ENCODE peak calls at places on chromosomes 1 and 21, in four cellular contexts. S is K562, E is AG10803, U is body of pancreas. H is an unnamed sample.

GRCh38 chr1:28456078-28456477 is 49.8 kb upstream of the RCC1 start:
- DNase-seq in U (no peak), E (peak), S (no peak), H (peak)

GRCh38 chr1:27912429-27912828 is 22.4 kb upstream of the SMPDL3B start:
- DNase-seq in U (no peak), E (no peak), S (no peak), H (no peak)

GRCh38 chr1:186760426-186760825 is 68.3 kb upstream of the PLA2G4A start:
- DNase-seq in E (no peak), U (no peak), S (no peak), H (no peak)

GRCh38 chr21:45329261-45330074 is 41.8 kb upstream of the POFUT2 start:
- DNase-seq in E (no peak), U (peak), S (no peak), H (no peak)

GRCh38 chr1:89546082-89546889 is 21.7 kb downstream of the LRRC8B start:
- DNase-seq in E (peak), U (no peak), S (no peak), H (no peak)

GRCh38 chr1:205248793-205249601 is 21.3 kb downstream of the TMCC2 start:
- DNase-seq in S (peak), E (no peak), U (peak), H (peak)

GRCh38 chr21:42319368-42319767 is 4.2 kb upstream of the TFF3 start:
- DNase-seq in S (no peak), U (no peak), E (no peak), H (no peak)

GRCh38 chr1:63674238-63674864 is 81.1 kb downstream of the PGM1 start:
- DNase-seq in U (peak), S (peak), E (peak), H (peak)

GRCh38 chr1:10399487-10399917 is 638 bp downstream of the PGD start:
- DNase-seq in U (no peak), E (peak), S (no peak), H (peak)

GRCh38 chr1:201298381-201299367 is 15.4 kb downstream of the PKP1 start:
- DNase-seq in E (no peak), U (no peak), S (no peak), H (no peak)

GRCh38 chr1:101043776-101044175 is 18.2 kb upstream of the DPH5 start:
- DNase-seq in S (no peak), E (peak), U (no peak), H (peak)

GRCh38 chr1:2019162-2019542 is at the start of gene GABRD:
- DNase-seq in U (no peak), S (peak), E (no peak), H (no peak)

GRCh38 chr1:239918633-239919032 is 173.1 kb upstream of the FMN2 start:
- DNase-seq in E (no peak), U (no peak), S (no peak), H (no peak)

GRCh38 chr1:31627301-31627929 is 9.9 kb downstream of the HCRTR1 start:
- DNase-seq in U (peak), E (no peak), S (peak), H (peak)

GRCh38 chr1:234753979-234754378 is 144.0 kb upstream of the IRF2BP2 start:
- DNase-seq in U (no peak), E (no peak), S (no peak), H (no peak)

GRCh38 chr1:84698151-84698651 is 7.9 kb upstream of the SSX2IP start:
- DNase-seq in E (peak), S (no peak), U (no peak), H (peak)

GRCh38 chr21:42439284-42440186 is 35.8 kb downstream of the UBASH3A start:
- DNase-seq in U (no peak), S (no peak), E (no peak), H (no peak)

GRCh38 chr1:223136086-223136485 is 7.0 kb downstream of the TLR5 start:
- DNase-seq in U (no peak), E (no peak), S (peak), H (no peak)

GRCh38 chr21:26546698-26547097 is 26.4 kb downstream of the CYYR1 start:
- DNase-seq in U (no peak), E (no peak), S (no peak), H (no peak)

GRCh38 chr1:211330282-211330936 is 3.8 kb downstream of the TRAF5 start:
- DNase-seq in S (no peak), U (no peak), E (no peak), H (no peak)

DNA sequence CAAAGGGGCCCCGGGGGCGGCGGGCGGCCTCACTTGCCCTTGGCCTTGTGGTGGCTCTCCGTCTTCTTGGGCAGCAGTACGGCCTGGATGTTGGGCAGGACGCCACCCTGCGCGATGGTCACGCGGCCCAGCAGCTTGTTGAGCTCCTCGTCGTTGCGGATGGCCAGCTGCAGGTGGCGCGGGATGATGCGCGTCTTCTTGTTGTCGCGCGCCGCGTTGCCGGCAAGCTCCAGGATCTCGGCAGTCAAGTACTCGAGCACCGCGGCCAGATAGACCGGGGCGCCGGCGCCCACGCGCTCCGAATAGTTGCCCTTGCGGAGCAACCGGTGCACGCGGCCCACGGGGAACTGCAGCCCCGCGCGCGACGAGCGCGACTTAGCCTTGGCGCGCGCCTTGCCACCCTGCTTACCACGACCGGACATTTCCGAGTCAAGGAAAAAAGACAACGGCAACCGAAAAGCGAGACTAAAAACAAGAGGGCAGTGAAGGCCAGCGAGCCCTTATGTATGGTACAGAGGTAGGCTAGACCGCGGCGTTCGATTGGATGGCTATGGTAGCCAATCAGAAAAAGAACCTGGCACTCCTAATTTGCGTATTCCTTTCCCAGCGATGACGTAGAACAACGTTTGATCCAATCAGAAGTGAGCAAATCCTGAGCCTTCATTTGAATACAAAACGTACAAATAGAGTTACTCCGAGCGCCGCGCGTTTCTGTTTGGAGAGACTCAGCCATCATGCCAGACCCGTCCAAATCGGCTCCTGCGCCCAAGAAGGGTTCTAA is 29.6 kb upstream of the RNF187 start:
- DNase-seq in U (peak), S (peak), E (peak), H (peak)
- TF ChIP-seq CTCF in U (peak), S (no peak), E (peak), H (peak)

GRCh38 chr21:36105327-36105842 is 29.5 kb upstream of the CBR3 start:
- DNase-seq in U (no peak), E (no peak), S (no peak), H (no peak)

GRCh38 chr21:36109868-36110267 is 25.0 kb upstream of the CBR3 start:
- DNase-seq in S (no peak), E (no peak), U (no peak), H (no peak)

GRCh38 chr21:36100971-36101641 is 31.3 kb downstream of the CBR1 start:
- DNase-seq in S (no peak), E (no peak), U (no peak), H (no peak)

GRCh38 chr21:36103434-36103833 is 31.4 kb upstream of the CBR3 start:
- DNase-seq in U (no peak), S (no peak), E (no peak), H (no peak)

GRCh38 chr21:36104306-36105300 is 30.3 kb upstream of the CBR3 start:
- DNase-seq in S (peak), U (peak), E (peak), H (peak)
- H3K4me3 ChIP-seq in S (no peak), U (no peak), E (no peak), H (peak)

GRCh38 chr1:153647375-153647714 is 11.2 kb upstream of the SNAPIN start:
- DNase-seq in S (no peak), E (no peak), U (no peak), H (no peak)
- TF ChIP-seq CTCF in S (no peak), E (no peak), U (no peak), H (no peak)

GRCh38 chr1:227427411-227427810 is 109.1 kb upstream of the CDC42BPA start:
- DNase-seq in E (no peak), U (no peak), S (no peak), H (peak)

GRCh38 chr1:227429447-227430359 is 111.4 kb upstream of the CDC42BPA start:
- DNase-seq in U (no peak), S (no peak), E (peak), H (peak)

GRCh38 chr1:227432181-227432535 is 113.9 kb upstream of the CDC42BPA start:
- DNase-seq in S (no peak), E (no peak), U (no peak), H (no peak)

GRCh38 chr1:227424948-227425347 is 106.7 kb upstream of the CDC42BPA start:
- DNase-seq in E (no peak), S (no peak), U (no peak), H (no peak)

GRCh38 chr1:227428803-227429202 is 110.5 kb upstream of the CDC42BPA start:
- DNase-seq in E (peak), U (peak), S (no peak), H (peak)
- H3K4me3 ChIP-seq in E (no peak), U (no peak), S (no peak), H (no peak)

GRCh38 chr1:6179564-6180175 is 451 bp downstream of the CHD5 start:
- DNase-seq in U (no peak), E (no peak), S (no peak), H (no peak)

GRCh38 chr1:6180215-6180577 is at the start of gene CHD5:
- DNase-seq in E (no peak), U (no peak), S (no peak), H (no peak)

GRCh38 chr1:6181347-6181770 is 1.2 kb upstream of the CHD5 start:
- DNase-seq in U (no peak), S (no peak), E (no peak), H (no peak)

GRCh38 chr1:6178751-6179563 is 1.2 kb downstream of the CHD5 start:
- DNase-seq in S (no peak), U (no peak), E (no peak), H (no peak)

DNA sequence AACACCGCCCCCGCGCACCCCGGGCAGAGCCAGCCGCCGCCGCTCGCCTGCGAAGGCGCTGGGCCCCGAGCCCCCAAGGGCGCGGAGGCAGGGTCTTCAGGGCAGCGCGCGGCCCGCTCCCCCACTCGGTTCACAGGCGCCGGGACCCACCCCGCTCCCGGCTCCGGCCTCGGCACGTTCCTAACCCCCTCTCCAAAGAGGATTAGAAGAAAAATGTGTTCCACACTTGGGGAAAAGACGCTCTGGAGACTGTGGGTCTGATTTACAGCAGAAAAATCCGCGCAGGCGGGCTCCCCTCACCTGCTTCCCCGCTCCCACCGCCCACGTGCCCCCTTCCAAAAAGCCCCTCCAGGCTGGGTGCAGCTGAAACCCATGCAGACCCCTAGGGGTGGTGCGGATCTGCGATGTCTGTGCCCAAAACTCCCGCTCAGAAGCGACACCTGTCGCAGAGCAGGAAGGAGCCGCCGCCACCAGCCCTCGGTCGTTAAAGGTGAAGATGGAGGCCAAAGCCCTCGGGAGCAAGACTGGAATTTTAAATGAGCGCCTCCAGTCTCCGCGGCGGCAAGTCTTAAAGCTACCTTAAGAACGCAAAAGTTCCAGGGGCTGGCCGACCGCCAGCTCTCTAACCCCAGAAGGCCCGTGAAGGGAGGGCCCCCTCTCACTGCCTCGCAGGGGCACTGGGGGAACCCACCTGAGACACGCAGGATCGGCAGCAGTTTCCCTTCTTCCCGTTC is 624 bp upstream of the CHD5 start:
- DNase-seq in S (no peak), E (no peak), U (peak), H (no peak)
- TF ChIP-seq CTCF in S (no peak), E (no peak), U (no peak), H (no peak)

GRCh38 chr1:11923069-11923826 is 3.0 kb downstream of the KIAA2013 start:
- DNase-seq in S (no peak), E (no peak), U (no peak), H (no peak)
- H3K4me3 ChIP-seq in S (peak), E (no peak), U (no peak), H (no peak)

GRCh38 chr1:197774691-197775281 is 494 bp downstream of the DENND1B start:
- DNase-seq in E (peak), S (peak), U (peak), H (peak)

GRCh38 chr1:197776348-197777082 is 1.2 kb upstream of the DENND1B start:
- DNase-seq in U (no peak), E (peak), S (no peak), H (peak)

GRCh38 chr1:197773856-197774255 is 1.4 kb downstream of the DENND1B start:
- DNase-seq in S (no peak), U (no peak), E (no peak), H (no peak)

GRCh38 chr1:197778326-197778922 is 3.1 kb upstream of the DENND1B start:
- DNase-seq in E (no peak), S (no peak), U (no peak), H (no peak)

GRCh38 chr1:197775282-197776262 is at the start of gene DENND1B:
- DNase-seq in U (peak), S (peak), E (peak), H (peak)
- TF ChIP-seq CTCF in U (peak), S (no peak), E (no peak), H (peak)

DNA sequence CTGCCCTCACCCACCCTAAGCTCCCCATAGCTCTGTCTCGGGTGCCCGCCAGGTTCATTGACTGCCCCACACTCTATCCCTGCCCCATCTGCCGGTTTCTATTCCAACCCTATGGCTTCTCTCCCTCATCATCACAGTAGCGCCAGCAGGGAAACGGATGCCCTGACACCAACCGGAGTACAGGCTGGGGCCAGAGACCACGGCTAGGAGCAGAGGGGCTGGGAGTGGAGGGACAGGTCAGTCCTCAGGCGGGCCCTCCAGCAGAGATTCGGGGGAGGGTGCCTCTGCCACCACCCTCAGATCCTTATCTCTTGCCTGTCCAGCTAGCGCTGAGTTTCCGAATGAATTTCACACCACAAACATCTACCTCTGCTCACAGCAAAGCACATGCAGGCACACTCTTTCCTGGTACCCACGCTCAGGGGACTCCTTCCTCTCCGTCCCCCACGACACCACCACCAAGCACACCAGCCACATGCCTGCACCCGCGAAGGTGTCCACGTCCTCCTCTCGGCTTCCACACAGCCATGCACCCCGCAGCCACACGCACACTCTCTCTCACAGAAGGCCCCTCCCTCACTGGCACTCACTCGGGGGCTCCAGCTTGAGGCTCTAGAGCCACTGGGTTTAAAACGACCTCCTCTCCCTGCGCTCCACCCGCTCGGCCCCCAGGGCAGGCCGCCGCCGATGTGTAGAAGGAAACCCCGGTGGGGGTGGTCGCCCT is 7.2 kb downstream of the TAL1 start:
- DNase-seq in S (peak), U (no peak), E (no peak), H (no peak)
- H3K4me3 ChIP-seq in S (no peak), U (no peak), E (no peak), H (no peak)

GRCh38 chr1:43934986-43935324 is 1.4 kb downstream of the ARTN start:
- DNase-seq in U (no peak), S (no peak), E (no peak), H (no peak)
- TF ChIP-seq CTCF in U (no peak), S (no peak), E (no peak), H (no peak)

DNA sequence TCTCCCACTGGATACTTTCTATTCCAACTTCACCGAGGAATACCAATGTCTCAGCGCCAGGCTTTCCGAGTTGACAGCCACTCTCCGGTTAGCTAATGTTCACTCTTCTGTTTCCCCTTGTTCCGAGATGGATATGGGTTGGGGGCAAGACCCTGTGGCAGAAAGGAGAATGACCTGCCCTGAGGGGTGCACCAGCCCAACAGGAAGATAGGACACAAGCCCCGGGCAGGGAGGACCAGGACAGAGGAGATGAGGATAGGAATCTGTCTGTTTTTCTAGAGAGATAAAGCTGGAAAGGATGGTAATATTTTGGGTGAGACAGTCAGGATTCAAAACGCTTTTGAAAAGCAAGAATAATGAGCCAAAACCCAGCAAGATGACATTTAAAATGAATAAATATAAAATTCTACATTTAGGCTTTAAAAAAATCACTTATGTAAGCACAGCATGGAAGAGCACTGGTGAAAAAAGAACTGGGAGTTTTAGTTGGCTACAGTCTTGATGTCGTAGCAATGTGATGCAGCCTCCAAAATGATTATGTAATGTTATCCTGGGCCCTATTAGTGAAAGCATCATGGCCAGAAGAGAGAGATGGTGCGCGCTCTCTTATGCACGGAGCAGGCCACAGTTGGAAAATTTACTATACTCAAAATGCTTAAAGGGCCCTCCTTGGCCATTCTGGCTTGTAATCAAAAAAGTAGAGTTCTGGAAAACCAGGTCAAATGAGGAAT is 5.0 kb downstream of the KCNJ9 start:
- DNase-seq in E (no peak), S (no peak), U (no peak), H (no peak)
- H3K4me3 ChIP-seq in E (no peak), S (no peak), U (no peak), H (no peak)